ENCODE peak calls at places on chromosomes 3 and 15, in four cellular contexts. X is K562, Q is DND-41, M is PC-3. B is an unnamed sample.

GRCh38 chr15:68365140-68365745 is 66.7 kb downstream of the ITGA11 start:
- DNase-seq in X (no peak), Q (no peak), M (no peak), B (no peak)

GRCh38 chr15:80500021-80500420 is 95.8 kb downstream of the ARNT2 start:
- DNase-seq in X (no peak), Q (no peak), M (no peak), B (no peak)

GRCh38 chr15:95598456-95598855 is 732.0 kb upstream of the NR2F2 start:
- DNase-seq in X (no peak), Q (no peak), M (no peak), B (no peak)

GRCh38 chr15:41607033-41607432 is 48.0 kb downstream of the TYRO3 start:
- DNase-seq in X (no peak), Q (no peak), M (peak; percentile 64), B (no peak)

GRCh38 chr3:130963878-130964277 is 62.7 kb downstream of the ASTE1 start:
- DNase-seq in X (no peak), Q (no peak), M (peak; percentile 93), B (peak; percentile 73)

GRCh38 chr15:84113919-84114318 is 121.7 kb upstream of the GOLGA6L4 start:
- DNase-seq in X (no peak), Q (no peak), M (no peak), B (no peak)

GRCh38 chr3:134369231-134369741 is 5.0 kb downstream of the AMOTL2 start:
- DNase-seq in X (no peak), Q (no peak), M (no peak), B (no peak)

GRCh38 chr15:73923488-73924164 is 2.6 kb upstream of the LOXL1 start:
- DNase-seq in X (no peak), Q (no peak), M (no peak), B (no peak)

GRCh38 chr3:30227571-30228301 is 378.7 kb upstream of the TGFBR2 start:
- DNase-seq in X (no peak), Q (no peak), M (peak; percentile 86), B (peak; percentile 27)

GRCh38 chr3:161770532-161771386 is 274.2 kb downstream of the OTOL1 start:
- DNase-seq in X (no peak), Q (peak; percentile 56), M (peak; percentile 22), B (no peak)

GRCh38 chr3:141955163-141955562 is 78.7 kb downstream of the ATP1B3 start:
- DNase-seq in X (no peak), Q (peak; percentile 39), M (no peak), B (no peak)
- H2AFZ ChIP-seq in X (no peak overlapping the region), Q (no peak overlapping the region), M (no peak overlapping the region), B (no peak overlapping the region)

GRCh38 chr3:157131861-157132260 is 28.1 kb downstream of the CCNL1 start:
- DNase-seq in X (no peak), Q (no peak), M (peak; percentile 93), B (no peak)
- H3K4me1 ChIP-seq in X (peaks cover 57% of the 10 kb centered on the region), Q (peaks cover 8% of the 10 kb centered on the region), M (peaks cover 98% of the 10 kb centered on the region), B (peaks cover 47% of the 10 kb centered on the region)

DNA sequence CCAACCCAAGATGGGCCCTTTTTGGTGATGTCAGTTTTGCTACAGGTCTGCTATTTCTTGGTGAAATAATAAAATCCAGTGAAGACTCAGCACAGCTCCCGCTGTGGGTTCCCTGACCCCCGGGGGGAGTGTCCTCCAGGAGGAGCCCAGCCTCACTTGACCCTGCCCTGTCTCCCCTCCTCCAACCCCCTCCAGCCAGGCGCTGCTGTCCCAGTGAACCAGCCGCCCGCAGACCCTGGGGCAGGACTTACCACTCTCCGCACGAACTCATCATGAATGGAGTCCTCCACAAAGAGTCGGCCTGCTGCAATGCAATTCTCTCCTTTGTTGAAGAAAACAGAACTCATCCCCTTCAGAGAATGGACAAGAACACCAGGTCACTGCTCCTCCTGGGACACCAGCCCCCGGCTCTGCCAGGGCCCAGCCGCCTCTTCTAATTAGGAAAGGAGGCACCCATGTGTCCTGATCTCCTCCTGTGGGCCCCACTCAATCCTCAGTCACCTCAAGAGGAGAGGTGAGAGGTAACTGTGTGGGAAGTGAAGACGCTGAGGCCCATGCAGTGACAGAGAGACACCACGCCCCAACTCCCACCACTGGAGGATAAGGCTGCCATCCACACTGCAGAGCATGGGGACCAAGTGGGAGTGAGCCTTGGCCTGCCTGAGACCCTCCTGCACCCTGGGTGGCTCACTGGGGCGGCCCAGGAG is 28.8 kb upstream of the SLC41A3 start:
- DNase-seq in X (no peak), Q (no peak), M (no peak), B (no peak)
- H2AFZ ChIP-seq in X (no peak overlapping the region), Q (no peak overlapping the region), M (no peak overlapping the region), B (no peak overlapping the region)

DNA sequence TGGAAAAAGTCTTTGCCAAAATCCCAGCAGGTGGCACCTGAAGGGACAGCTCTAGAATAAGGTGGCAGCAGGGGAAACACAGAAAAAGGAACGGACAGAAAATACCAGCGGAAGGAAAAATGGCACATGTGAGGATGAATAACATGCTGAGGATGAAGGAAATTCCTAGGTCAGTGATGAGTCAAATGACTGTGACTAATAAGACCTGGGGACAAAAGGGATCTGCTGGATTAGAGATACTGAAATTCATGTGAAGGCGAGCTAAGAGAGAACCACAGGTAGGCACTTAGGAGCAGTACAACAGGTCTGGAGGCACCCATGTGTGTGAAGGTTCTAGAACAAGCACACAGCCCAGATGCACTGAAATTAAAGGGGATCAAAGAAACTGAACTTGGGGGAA is 482.5 kb downstream of the FOXP1 start:
- DNase-seq in X (no peak), Q (no peak), M (peak; percentile 93), B (no peak)
- H3K4me1 ChIP-seq in X (peaks cover 6% of the 10 kb centered on the region), Q (no peaks in the 10 kb centered on the region), M (peaks cover 42% of the 10 kb centered on the region), B (peaks cover 8% of the 10 kb centered on the region)

DNA sequence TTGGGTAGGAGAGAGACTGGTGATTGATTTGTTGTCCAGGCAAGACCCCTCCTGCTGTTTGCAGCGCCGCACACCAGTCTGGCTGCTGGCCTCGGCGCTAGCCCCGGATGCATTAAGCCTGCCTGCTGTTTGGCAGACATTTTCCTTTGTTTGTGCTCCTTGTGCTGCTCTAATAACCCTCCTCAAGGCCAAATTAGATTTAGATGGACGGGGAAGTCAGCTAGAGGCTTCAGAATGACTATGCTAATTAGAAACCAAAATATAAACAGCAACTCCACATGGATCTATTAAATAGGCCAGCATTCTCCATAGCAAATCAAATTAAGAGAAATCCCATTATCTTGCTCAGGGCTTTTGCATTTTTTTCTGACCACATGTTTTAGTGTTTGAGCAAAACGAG is 445.2 kb downstream of the SQOR start:
- DNase-seq in X (no peak), Q (no peak), M (no peak), B (no peak)
- H2AFZ ChIP-seq in X (no peak overlapping the region), Q (no peak overlapping the region), M (no peak overlapping the region), B (no peak overlapping the region)

GRCh38 chr3:152564454-152564853 is 270.5 kb upstream of the P2RY1 start:
- DNase-seq in X (no peak), Q (no peak), M (no peak), B (no peak)
- H3K4me1 ChIP-seq in X (no peaks in the 10 kb centered on the region), Q (no peaks in the 10 kb centered on the region), M (no peaks in the 10 kb centered on the region), B (no peaks in the 10 kb centered on the region)

DNA sequence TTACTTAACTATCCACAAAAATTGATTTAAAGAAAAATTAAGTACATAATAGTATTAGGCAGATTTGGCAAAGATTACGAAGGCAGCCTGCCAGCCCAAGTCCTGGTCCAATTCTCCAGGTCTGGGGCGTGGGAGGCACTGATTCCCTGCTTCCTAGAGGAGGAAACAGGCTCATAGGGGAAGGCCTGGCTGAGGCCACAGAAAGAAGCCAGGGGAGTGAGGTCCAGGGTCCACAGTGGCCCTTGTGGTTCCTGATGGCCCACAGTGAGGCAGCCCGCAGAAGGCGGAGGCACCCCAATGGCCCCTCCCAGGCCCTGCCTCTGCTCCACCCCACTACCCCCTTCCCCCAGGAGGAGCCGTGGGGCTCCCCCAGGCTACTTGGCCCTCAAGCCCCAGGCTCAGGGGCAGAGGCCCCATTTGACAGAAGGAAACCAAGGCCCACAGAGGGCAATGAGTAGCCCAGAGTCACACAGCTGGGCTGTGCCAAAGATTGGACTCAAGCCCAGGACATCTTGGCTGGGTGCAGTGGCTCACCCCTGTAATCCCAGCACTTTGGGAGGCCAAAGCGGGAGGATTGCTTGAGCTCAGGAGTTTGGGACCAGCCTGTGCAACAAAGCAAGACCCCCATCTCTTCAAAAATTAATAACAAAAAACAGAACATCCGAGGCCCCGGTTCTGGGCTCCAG is 21.0 kb downstream of the H1-8 start:
- DNase-seq in X (no peak), Q (no peak), M (no peak), B (no peak)
- H2AFZ ChIP-seq in X (no peak overlapping the region), Q (no peak overlapping the region), M (no peak overlapping the region), B (no peak overlapping the region)

GRCh38 chr3:177333535-177334495 is 136.5 kb upstream of the TBL1XR1 start:
- DNase-seq in X (no peak), Q (no peak), M (no peak), B (no peak)
- H3K4me1 ChIP-seq in X (peaks cover 48% of the 10 kb centered on the region), Q (peaks cover 2% of the 10 kb centered on the region), M (peaks cover 23% of the 10 kb centered on the region), B (peaks cover 16% of the 10 kb centered on the region)

GRCh38 chr3:165837058-165837525 is at the start of gene BCHE:
- DNase-seq in X (no peak), Q (peak; percentile 57), M (peak; percentile 38), B (no peak)

GRCh38 chr3:165837801-165838200 is 578 bp upstream of the BCHE start:
- DNase-seq in X (no peak), Q (no peak), M (no peak), B (no peak)

GRCh38 chr3:165835431-165835830 is 1.8 kb downstream of the BCHE start:
- DNase-seq in X (no peak), Q (no peak), M (no peak), B (no peak)

DNA sequence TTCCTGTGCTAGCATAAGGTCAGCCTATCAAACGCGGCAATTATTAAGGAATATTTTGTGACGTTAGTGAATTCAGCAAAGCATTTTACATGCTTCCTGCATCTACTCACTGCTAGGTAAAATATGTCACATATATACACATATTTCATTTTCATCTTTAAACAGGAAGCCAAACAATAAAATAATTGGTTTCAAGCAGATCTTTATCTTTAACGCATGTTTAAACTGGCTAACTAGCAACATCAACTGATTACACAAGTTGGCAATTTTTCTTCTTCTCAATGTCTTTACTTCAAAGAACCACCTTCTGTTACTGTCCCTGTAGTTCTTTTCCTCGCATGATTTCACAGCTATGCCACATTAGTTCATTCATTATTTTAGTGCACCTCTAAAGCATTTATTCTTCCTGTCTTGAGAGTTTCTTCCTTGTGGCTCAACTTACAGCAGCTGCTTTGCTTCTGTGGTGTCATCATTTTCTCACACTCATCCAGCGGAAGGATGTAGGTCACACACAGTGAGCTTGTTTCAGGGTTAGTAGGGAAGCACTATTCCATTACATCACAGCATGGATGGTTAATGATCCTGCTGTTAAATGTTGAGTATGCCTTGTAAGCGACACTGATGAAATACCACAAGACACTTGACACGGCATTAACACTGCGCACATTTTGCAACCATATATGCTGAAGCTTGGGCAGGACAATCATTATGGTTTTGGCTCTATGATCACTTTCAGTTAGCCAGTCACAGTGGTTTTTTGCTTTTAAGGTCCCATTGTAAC is 2.3 kb upstream of the BCHE start:
- DNase-seq in X (no peak), Q (peak; percentile 58), M (no peak), B (no peak)
- H2AFZ ChIP-seq in X (no peak overlapping the region), Q (peak overlapping the region; percentile 28), M (no peak overlapping the region), B (no peak overlapping the region)